ENCODE peak calls at places on chromosomes 6 and 20, in six cellular contexts. One of them, this sample, is unnamed. For H3K4me1, the result is how much of the 10 kb centered on the place peaks cover.

GRCh38 chr6:169592558-169592957 is 109.3 kb downstream of the WDR27 start:
- DNase-seq in body of pancreas: no peak
- DNase-seq in ovary: no peak
- DNase-seq in adrenal gland: no peak
- DNase-seq in K562: no peak
- DNase-seq in uterus: no peak
- DNase-seq in this sample: no peak

GRCh38 chr6:32837651-32838113 is 857 bp downstream of the TAP2 start:
- DNase-seq in body of pancreas: no peak
- DNase-seq in ovary: no peak
- DNase-seq in adrenal gland: peak
- DNase-seq in K562: no peak
- DNase-seq in uterus: no peak
- DNase-seq in this sample: no peak

GRCh38 chr6:77837034-77837784 is 184.4 kb downstream of the MEI4 start:
- DNase-seq in body of pancreas: no peak
- DNase-seq in ovary: no peak
- DNase-seq in adrenal gland: no peak
- DNase-seq in K562: no peak
- DNase-seq in uterus: no peak
- DNase-seq in this sample: no peak

GRCh38 chr20:58361549-58361948 is 27.5 kb upstream of the VAPB start:
- DNase-seq in body of pancreas: no peak
- DNase-seq in ovary: no peak
- DNase-seq in adrenal gland: no peak
- DNase-seq in K562: no peak
- DNase-seq in uterus: no peak
- DNase-seq in this sample: no peak

GRCh38 chr20:31549513-31549880 is 35.3 kb downstream of the HM13 start:
- DNase-seq in body of pancreas: no peak
- DNase-seq in ovary: no peak
- DNase-seq in adrenal gland: no peak
- DNase-seq in K562: no peak
- DNase-seq in uterus: no peak
- DNase-seq in this sample: no peak

GRCh38 chr20:44465001-44465560 is 10.6 kb upstream of the TTPAL start:
- DNase-seq in body of pancreas: peak
- DNase-seq in ovary: no peak
- DNase-seq in adrenal gland: no peak
- DNase-seq in K562: no peak
- DNase-seq in uterus: no peak
- DNase-seq in this sample: peak

GRCh38 chr6:67854098-67854497 is 781.0 kb upstream of the ADGRB3 start:
- DNase-seq in body of pancreas: no peak
- DNase-seq in ovary: no peak
- DNase-seq in adrenal gland: no peak
- DNase-seq in K562: no peak
- DNase-seq in uterus: no peak
- DNase-seq in this sample: no peak

GRCh38 chr6:157550114-157550989 is 169.4 kb downstream of the ZDHHC14 start:
- DNase-seq in body of pancreas: no peak
- DNase-seq in ovary: no peak
- DNase-seq in adrenal gland: no peak
- DNase-seq in K562: no peak
- DNase-seq in uterus: no peak
- DNase-seq in this sample: no peak

GRCh38 chr6:25054469-25054868 is 118.7 kb upstream of the RIPOR2 start:
- DNase-seq in body of pancreas: no peak
- DNase-seq in ovary: no peak
- DNase-seq in adrenal gland: no peak
- DNase-seq in K562: no peak
- DNase-seq in uterus: no peak
- DNase-seq in this sample: no peak

GRCh38 chr20:4613184-4613583 is 108.5 kb upstream of the PRND start:
- DNase-seq in body of pancreas: no peak
- DNase-seq in ovary: no peak
- DNase-seq in adrenal gland: no peak
- DNase-seq in K562: no peak
- DNase-seq in uterus: no peak
- DNase-seq in this sample: no peak

GRCh38 chr20:51462566-51463276 is 79.8 kb downstream of the NFATC2 start:
- DNase-seq in body of pancreas: peak
- DNase-seq in ovary: peak
- DNase-seq in adrenal gland: peak
- DNase-seq in K562: no peak
- DNase-seq in uterus: peak
- DNase-seq in this sample: peak

GRCh38 chr6:42260972-42261371 is 43.3 kb upstream of the MRPS10 start:
- DNase-seq in body of pancreas: peak
- DNase-seq in ovary: no peak
- DNase-seq in adrenal gland: no peak
- DNase-seq in K562: peak
- DNase-seq in uterus: peak
- DNase-seq in this sample: peak

GRCh38 chr20:63915471-63915870 is 20.5 kb downstream of the DNAJC5 start:
- DNase-seq in body of pancreas: peak
- DNase-seq in ovary: no peak
- DNase-seq in adrenal gland: peak
- DNase-seq in K562: no peak
- DNase-seq in uterus: no peak
- DNase-seq in this sample: peak

GRCh38 chr20:63842258-63842657 is 11.2 kb upstream of the ZBTB46 start:
- DNase-seq in body of pancreas: no peak
- DNase-seq in ovary: no peak
- DNase-seq in adrenal gland: no peak
- DNase-seq in K562: no peak
- DNase-seq in uterus: no peak
- DNase-seq in this sample: no peak

GRCh38 chr6:77740380-77740779 is 87.5 kb downstream of the MEI4 start:
- DNase-seq in body of pancreas: no peak
- DNase-seq in ovary: no peak
- DNase-seq in adrenal gland: no peak
- DNase-seq in K562: peak
- DNase-seq in uterus: no peak
- DNase-seq in this sample: no peak

GRCh38 chr6:147287869-147288271 is 83.7 kb downstream of the STXBP5 start:
- DNase-seq in body of pancreas: no peak
- DNase-seq in ovary: no peak
- DNase-seq in adrenal gland: peak
- DNase-seq in K562: no peak
- DNase-seq in uterus: no peak
- DNase-seq in this sample: no peak

GRCh38 chr6:87791029-87791428 is 89.0 kb upstream of the AKIRIN2 start:
- DNase-seq in body of pancreas: no peak
- DNase-seq in ovary: no peak
- DNase-seq in adrenal gland: no peak
- DNase-seq in K562: no peak
- DNase-seq in uterus: no peak
- DNase-seq in this sample: no peak

GRCh38 chr6:11702796-11703130 is 75.8 kb downstream of the ADTRP start:
- DNase-seq in body of pancreas: no peak
- DNase-seq in ovary: no peak
- DNase-seq in adrenal gland: no peak
- DNase-seq in K562: no peak
- DNase-seq in uterus: no peak
- DNase-seq in this sample: no peak

GRCh38 chr6:53647437-53648094 is 18.0 kb downstream of the KLHL31 start:
- DNase-seq in body of pancreas: no peak
- DNase-seq in ovary: no peak
- DNase-seq in adrenal gland: no peak
- DNase-seq in K562: no peak
- DNase-seq in uterus: no peak
- DNase-seq in this sample: no peak

DNA sequence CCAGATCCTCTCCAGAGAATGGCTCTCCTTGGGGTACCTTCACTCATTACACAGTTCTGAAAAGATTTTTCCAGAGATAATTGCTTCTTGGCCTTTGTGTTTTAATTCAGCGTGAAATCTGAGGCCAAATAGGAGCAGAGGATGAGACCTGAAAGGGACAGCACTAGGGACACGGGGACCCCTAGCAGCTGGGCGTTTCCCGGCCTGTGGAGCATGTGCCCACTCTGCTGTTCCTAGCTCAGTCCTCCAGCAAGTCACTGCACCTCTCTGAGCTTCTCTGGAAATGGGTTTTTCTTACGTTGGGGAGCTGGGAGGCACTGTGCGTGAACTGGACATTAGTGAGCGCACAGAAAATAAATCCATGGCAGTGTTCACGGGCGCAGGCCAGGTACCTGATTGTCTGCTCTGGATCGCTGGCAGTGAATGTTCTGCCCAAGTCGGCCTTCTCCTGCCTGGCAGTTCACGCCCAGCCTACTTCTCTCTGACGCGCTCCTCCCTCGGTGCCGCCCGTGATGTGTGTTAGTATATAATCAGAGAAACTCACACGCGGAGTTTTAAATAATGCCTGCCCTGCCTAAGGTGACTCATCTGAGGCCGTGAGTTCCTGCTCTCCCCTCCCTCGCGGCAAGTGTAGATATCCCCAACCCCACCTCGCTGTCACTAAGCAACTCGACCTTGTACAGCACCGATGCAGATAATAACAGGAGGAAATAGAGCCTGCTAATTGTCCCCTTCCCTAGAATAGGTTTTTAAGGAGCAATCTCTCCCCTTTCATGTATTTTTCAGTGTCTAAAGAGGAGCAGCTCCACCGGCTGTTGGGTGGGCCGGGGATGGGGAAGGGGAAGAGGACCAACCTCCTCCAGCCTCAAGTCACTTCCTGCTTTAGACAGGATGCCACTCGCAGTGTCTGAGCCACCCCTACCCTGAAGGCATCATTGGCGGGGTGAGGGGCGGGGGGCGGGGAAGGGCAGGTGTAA is 2.7 kb upstream of the TUBB2A start:
- DNase-seq in body of pancreas: peak
- DNase-seq in ovary: no peak
- DNase-seq in adrenal gland: peak
- DNase-seq in K562: peak
- DNase-seq in uterus: peak
- DNase-seq in this sample: no peak
- H3K4me1 ChIP-seq in body of pancreas: under half
- H3K4me1 ChIP-seq in ovary: under half
- H3K4me1 ChIP-seq in adrenal gland: under half
- H3K4me1 ChIP-seq in K562: under half
- H3K4me1 ChIP-seq in uterus: under half
- H3K4me1 ChIP-seq in this sample: under half

GRCh38 chr6:106512048-106512957 is 117.0 kb downstream of the RTN4IP1 start:
- DNase-seq in body of pancreas: peak
- DNase-seq in ovary: peak
- DNase-seq in adrenal gland: peak
- DNase-seq in K562: no peak
- DNase-seq in uterus: peak
- DNase-seq in this sample: peak
- TF ChIP-seq POLR2A in body of pancreas: peak
- TF ChIP-seq POLR2A in ovary: no peak
- TF ChIP-seq POLR2A in adrenal gland: no peak
- TF ChIP-seq POLR2A in K562: no peak
- TF ChIP-seq POLR2A in uterus: no peak
- TF ChIP-seq POLR2A in this sample: peak

DNA sequence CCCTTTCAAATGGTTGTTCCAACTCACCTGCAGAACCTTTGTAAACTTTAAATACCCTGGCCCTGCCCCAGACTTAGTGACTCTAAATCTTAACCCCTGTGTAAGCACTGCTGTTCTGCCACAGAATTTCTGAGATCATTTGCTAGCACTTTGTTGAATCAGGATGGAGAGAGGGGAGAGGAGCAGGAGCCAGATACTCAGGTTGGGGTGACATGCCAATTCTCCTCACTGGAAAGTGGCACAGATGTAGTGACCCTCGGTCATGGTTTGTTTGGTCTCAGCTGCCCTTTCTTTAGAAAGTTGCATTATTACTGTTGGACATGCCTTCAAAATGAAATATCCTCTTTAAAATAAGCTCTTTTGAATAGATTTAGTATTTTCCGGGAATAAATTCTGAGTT is 168.0 kb downstream of the ZFAND3 start:
- DNase-seq in body of pancreas: no peak
- DNase-seq in ovary: no peak
- DNase-seq in adrenal gland: no peak
- DNase-seq in K562: no peak
- DNase-seq in uterus: no peak
- DNase-seq in this sample: peak
- H3K4me1 ChIP-seq in body of pancreas: under half
- H3K4me1 ChIP-seq in ovary: under half
- H3K4me1 ChIP-seq in adrenal gland: under half
- H3K4me1 ChIP-seq in K562: under half
- H3K4me1 ChIP-seq in uterus: under half
- H3K4me1 ChIP-seq in this sample: half or more

GRCh38 chr20:36468149-36469000 is 72.9 kb upstream of the MYL9 start:
- DNase-seq in body of pancreas: peak
- DNase-seq in ovary: no peak
- DNase-seq in adrenal gland: no peak
- DNase-seq in K562: no peak
- DNase-seq in uterus: no peak
- DNase-seq in this sample: peak
- TF ChIP-seq POLR2A in body of pancreas: peak
- TF ChIP-seq POLR2A in ovary: no peak
- TF ChIP-seq POLR2A in adrenal gland: no peak
- TF ChIP-seq POLR2A in K562: no peak
- TF ChIP-seq POLR2A in uterus: no peak
- TF ChIP-seq POLR2A in this sample: no peak

DNA sequence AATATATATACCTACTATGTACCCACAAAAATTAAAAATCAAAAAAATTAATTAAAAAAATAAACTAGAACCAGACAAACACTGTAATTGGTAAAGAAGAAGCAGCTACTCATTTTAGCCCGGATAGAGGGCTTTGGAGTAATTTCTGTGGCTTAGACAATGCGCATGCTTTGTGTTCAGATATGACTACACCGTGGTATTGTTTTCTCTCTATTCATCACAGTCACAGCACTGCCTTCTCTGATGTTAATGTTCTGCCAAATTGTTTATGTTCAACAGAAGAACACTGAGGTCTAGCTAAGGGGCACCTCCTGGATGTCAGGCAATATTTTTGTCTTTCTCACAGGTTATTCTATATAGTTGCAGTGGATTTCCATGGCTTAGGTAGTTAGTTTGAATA is 77.5 kb upstream of the GJE1 start:
- DNase-seq in body of pancreas: no peak
- DNase-seq in ovary: no peak
- DNase-seq in adrenal gland: no peak
- DNase-seq in K562: no peak
- DNase-seq in uterus: no peak
- DNase-seq in this sample: no peak
- H3K4me1 ChIP-seq in body of pancreas: under half
- H3K4me1 ChIP-seq in ovary: under half
- H3K4me1 ChIP-seq in adrenal gland: under half
- H3K4me1 ChIP-seq in K562: under half
- H3K4me1 ChIP-seq in uterus: under half
- H3K4me1 ChIP-seq in this sample: under half

GRCh38 chr6:69796627-69797390 is at the start of gene LMBRD1:
- DNase-seq in body of pancreas: peak
- DNase-seq in ovary: peak
- DNase-seq in adrenal gland: peak
- DNase-seq in K562: peak
- DNase-seq in uterus: peak
- DNase-seq in this sample: peak
- TF ChIP-seq POLR2A in body of pancreas: peak
- TF ChIP-seq POLR2A in ovary: peak
- TF ChIP-seq POLR2A in adrenal gland: peak
- TF ChIP-seq POLR2A in K562: peak
- TF ChIP-seq POLR2A in uterus: no peak
- TF ChIP-seq POLR2A in this sample: peak